ENCODE peak calls at places on chromosomes 13 and 19, in eight cellular contexts. F, G, Q, A, L, B, I and E are unnamed samples.

GRCh38 chr19:7862413-7862951 is 11.7 kb downstream of the PRR36 start:
- DNase-seq in Q (peak; percentile 60), F (peak; percentile 74), L (no peak), I (peak; percentile 69), G (peak; percentile 52), B (peak; percentile 43), A (peak; percentile 76), E (no peak)

GRCh38 chr19:46604781-46605355 is 3.7 kb downstream of the CALM3 start:
- DNase-seq in I (peak; percentile 39), Q (no peak), L (no peak), G (no peak), F (no peak), A (no peak), B (no peak), E (no peak)

GRCh38 chr19:8806661-8807060 is 25.4 kb downstream of the ZNF558 start:
- DNase-seq in L (no peak), A (no peak), I (no peak), Q (no peak), G (no peak), B (no peak), F (no peak), E (no peak)

GRCh38 chr13:44197791-44198770 is 175.5 kb upstream of the SERP2 start:
- DNase-seq in B (no peak), G (no peak), I (peak; percentile 36), L (peak; percentile 29), F (no peak), Q (no peak), A (no peak), E (no peak)

GRCh38 chr13:29511980-29512379 is 83.5 kb downstream of the SLC7A1 start:
- DNase-seq in I (peak; percentile 36), F (no peak), B (no peak), A (no peak), L (no peak), G (no peak), Q (peak; percentile 47), E (no peak)

GRCh38 chr13:74278901-74279300 is 144.7 kb upstream of the KLF12 start:
- DNase-seq in L (no peak), G (no peak), Q (no peak), I (no peak), B (no peak), A (no peak), F (no peak), E (no peak)

GRCh38 chr13:50580684-50581305 is 262.7 kb downstream of the DLEU7 start:
- DNase-seq in G (no peak), I (peak; percentile 75), A (no peak), B (no peak), L (peak; percentile 34), Q (peak; percentile 10), F (no peak), E (no peak)

GRCh38 chr13:110536006-110536693 is 25.4 kb downstream of the RAB20 start:
- DNase-seq in A (peak; percentile 59), L (no peak), Q (no peak), F (no peak), I (no peak), G (no peak), B (no peak), E (no peak)

GRCh38 chr13:62305758-62306157 is 890.1 kb upstream of the PCDH20 start:
- DNase-seq in I (no peak), A (no peak), Q (no peak), B (no peak), F (no peak), L (no peak), G (peak; percentile 89), E (no peak)

GRCh38 chr19:46373573-46374359 is 26.9 kb downstream of the PPP5C start:
- DNase-seq in I (peak; percentile 78), G (no peak), Q (peak; percentile 61), F (no peak), A (peak; percentile 94), L (peak; percentile 62), B (no peak), E (no peak)

GRCh38 chr19:33823341-33823740 is 26.7 kb downstream of the KCTD15 start:
- DNase-seq in I (no peak), G (no peak), F (no peak), A (no peak), B (no peak), L (no peak), Q (no peak), E (no peak)

GRCh38 chr19:41696402-41697197 is 8.5 kb upstream of the CEACAM7 start:
- DNase-seq in Q (no peak), L (no peak), I (peak; percentile 12), B (no peak), F (no peak), A (peak; percentile 21), G (peak; percentile 62), E (no peak)

GRCh38 chr13:78194904-78195639 is 276.4 kb upstream of the EDNRB start:
- DNase-seq in A (no peak), F (no peak), B (no peak), I (peak; percentile 16), G (no peak), Q (peak; percentile 3), L (peak; percentile 68), E (peak; percentile 16)

GRCh38 chr13:48233886-48234488 is 981 bp downstream of the ITM2B start:
- DNase-seq in B (no peak), G (no peak), I (peak; percentile 58), L (no peak), A (no peak), F (no peak), Q (no peak), E (no peak)

GRCh38 chr13:74987124-74987690 is 494.8 kb downstream of the TBC1D4 start:
- DNase-seq in B (no peak), Q (no peak), A (no peak), L (no peak), F (no peak), G (no peak), I (no peak), E (no peak)

GRCh38 chr13:101681834-101682233 is 229.4 kb downstream of the ITGBL1 start:
- DNase-seq in L (peak; percentile 2), B (no peak), F (no peak), G (no peak), I (peak; percentile 62), Q (no peak), A (no peak), E (no peak)

GRCh38 chr19:50300814-50301606 is 28.2 kb downstream of the KCNC3 start:
- DNase-seq in L (peak; percentile 74), A (no peak), Q (peak; percentile 54), B (no peak), G (no peak), I (peak; percentile 84), F (no peak), E (peak; percentile 79)

GRCh38 chr19:39919976-39920375 is 14.5 kb downstream of the FCGBP start:
- DNase-seq in A (no peak), L (peak; percentile 11), I (no peak), F (no peak), G (peak; percentile 21), Q (no peak), B (no peak), E (no peak)

GRCh38 chr19:45876411-45877197 is 9.3 kb downstream of the IRF2BP1 start:
- DNase-seq in Q (peak; percentile 31), L (no peak), I (peak; percentile 30), B (no peak), A (no peak), G (no peak), F (no peak), E (peak; percentile 48)

GRCh38 chr13:50126378-50127016 is 111.3 kb downstream of the KCNRG start:
- DNase-seq in L (no peak), I (peak; percentile 9), Q (peak; percentile 3), G (peak; percentile 77), F (no peak), B (no peak), A (no peak), E (no peak)

GRCh38 chr19:48969276-48970138 is 4.4 kb downstream of the FTL start:
- DNase-seq in A (no peak), F (no peak), G (peak; percentile 98), B (no peak), Q (no peak), I (peak; percentile 50), L (no peak), E (no peak)

GRCh38 chr13:109408596-109409382 is 377.6 kb downstream of the IRS2 start:
- DNase-seq in L (no peak), F (no peak), A (no peak), B (no peak), G (no peak), I (peak; percentile 54), Q (no peak), E (no peak)

GRCh38 chr13:36030670-36031331 is 100.4 kb downstream of the DCLK1 start:
- DNase-seq in F (no peak), B (no peak), A (no peak), G (no peak), I (peak; percentile 31), Q (peak; percentile 35), L (no peak), E (peak; percentile 14)

GRCh38 chr19:15464394-15465385 is at the start of gene RASAL3:
- DNase-seq in B (peak; percentile 35), I (no peak), F (peak; percentile 70), Q (no peak), L (no peak), G (peak; percentile 64), A (no peak), E (no peak)

GRCh38 chr13:41352935-41353801 is 42.1 kb downstream of the NAA16 start:
- DNase-seq in L (peak; percentile 60), B (no peak), I (peak; percentile 70), A (peak; percentile 35), G (peak; percentile 85), F (peak; percentile 55), Q (peak; percentile 66), E (peak; percentile 41)

GRCh38 chr13:109275848-109276247 is 510.5 kb downstream of the IRS2 start:
- DNase-seq in L (no peak), A (peak; percentile 40), Q (no peak), I (no peak), B (no peak), G (peak; percentile 70), F (no peak), E (no peak)

GRCh38 chr13:104740616-104741222 is 1674.5 kb upstream of the SLC10A2 start:
- DNase-seq in L (no peak), B (no peak), A (no peak), I (no peak), Q (no peak), G (no peak), F (no peak), E (no peak)

GRCh38 chr19:44808463-44809371 is at the start of gene BCAM:
- DNase-seq in G (no peak), Q (peak; percentile 95), I (peak; percentile 83), L (peak; percentile 79), F (peak; percentile 4), A (peak; percentile 58), B (no peak), E (peak; percentile 93)

GRCh38 chr13:105442941-105443340 is 1092.5 kb downstream of the EFNB2 start:
- DNase-seq in A (peak; percentile 51), F (no peak), Q (peak; percentile 88), G (no peak), L (peak; percentile 88), B (no peak), I (peak; percentile 98), E (peak; percentile 75)

GRCh38 chr13:110890279-110891150 is 24.4 kb downstream of the ANKRD10 start:
- DNase-seq in A (no peak), F (no peak), B (no peak), Q (no peak), I (no peak), L (no peak), G (no peak), E (no peak)

GRCh38 chr19:39599116-39599515 is 3.2 kb upstream of the LGALS13 start:
- DNase-seq in A (peak; percentile 17), B (no peak), G (peak; percentile 82), F (peak; percentile 18), I (peak; percentile 52), Q (no peak), L (peak; percentile 21), E (no peak)

GRCh38 chr13:32022292-32022691 is 9.3 kb upstream of the FRY start:
- DNase-seq in A (no peak), B (no peak), L (no peak), I (no peak), G (no peak), Q (no peak), F (no peak), E (no peak)

GRCh38 chr19:289651-290538 is 1.3 kb downstream of the PLPP2 start:
- DNase-seq in B (no peak), Q (peak; percentile 38), L (peak; percentile 35), F (peak; percentile 30), I (peak; percentile 68), A (peak; percentile 82), G (no peak), E (no peak)

GRCh38 chr13:73608731-73609485 is 525.3 kb downstream of the KLF12 start:
- DNase-seq in B (no peak), Q (no peak), L (no peak), F (no peak), A (no peak), G (no peak), I (no peak), E (no peak)